ENCODE peak calls at places on chromosomes 1 and 21, in four cellular contexts. One of them, this sample, is unnamed.
A peak's percentile ranks its signal among the peaks of the same experiment; 100 is the strongest.

GRCh38 chr1:22122273-22123070 is 20.4 kb downstream of the WNT4 start:
- DNase-seq in stomach: no peak
- DNase-seq in WERI-Rb-1: no peak
- DNase-seq in ovary: no peak
- DNase-seq in this sample: no peak

GRCh38 chr21:28801906-28802305 is 190.8 kb downstream of the LTN1 start:
- DNase-seq in stomach: no peak
- DNase-seq in WERI-Rb-1: no peak
- DNase-seq in ovary: no peak
- DNase-seq in this sample: no peak

GRCh38 chr21:34558166-34558565 is 46.2 kb upstream of the KCNE1 start:
- DNase-seq in stomach: no peak
- DNase-seq in WERI-Rb-1: no peak
- DNase-seq in ovary: no peak
- DNase-seq in this sample: no peak

GRCh38 chr1:41880261-41880660 is 38.5 kb downstream of the HIVEP3 start:
- DNase-seq in stomach: no peak
- DNase-seq in WERI-Rb-1: no peak
- DNase-seq in ovary: no peak
- DNase-seq in this sample: no peak

GRCh38 chr21:37986751-37987399 is 70.6 kb upstream of the KCNJ6 start:
- DNase-seq in stomach: no peak
- DNase-seq in WERI-Rb-1: no peak
- DNase-seq in ovary: no peak
- DNase-seq in this sample: no peak

GRCh38 chr1:94819945-94820746 is at the start of gene SLC44A3:
- DNase-seq in stomach: peak; percentile 71
- DNase-seq in WERI-Rb-1: peak; percentile 67
- DNase-seq in ovary: peak; percentile 70
- DNase-seq in this sample: no peak

GRCh38 chr1:80925130-80925780 is 875.5 kb upstream of the ADGRL2 start:
- DNase-seq in stomach: no peak
- DNase-seq in WERI-Rb-1: no peak
- DNase-seq in ovary: no peak
- DNase-seq in this sample: no peak

GRCh38 chr1:154609398-154610380 is 1.7 kb upstream of the ADAR start:
- DNase-seq in stomach: no peak
- DNase-seq in WERI-Rb-1: no peak
- DNase-seq in ovary: no peak
- DNase-seq in this sample: no peak

GRCh38 chr1:14442669-14443068 is 155.8 kb upstream of the KAZN start:
- DNase-seq in stomach: no peak
- DNase-seq in WERI-Rb-1: no peak
- DNase-seq in ovary: no peak
- DNase-seq in this sample: no peak

GRCh38 chr1:8174807-8175206 is 143.1 kb upstream of the SLC45A1 start:
- DNase-seq in stomach: peak; percentile 44
- DNase-seq in WERI-Rb-1: no peak
- DNase-seq in ovary: no peak
- DNase-seq in this sample: no peak

GRCh38 chr1:46043491-46044017 is 88.9 kb downstream of the PIK3R3 start:
- DNase-seq in stomach: no peak
- DNase-seq in WERI-Rb-1: no peak
- DNase-seq in ovary: no peak
- DNase-seq in this sample: no peak

GRCh38 chr1:202810615-202811295 is at the start of gene PCAT6:
- DNase-seq in stomach: peak; percentile 97
- DNase-seq in WERI-Rb-1: peak; percentile 100
- DNase-seq in ovary: peak; percentile 95
- DNase-seq in this sample: peak; percentile 97

GRCh38 chr1:6884652-6885153 is 99.4 kb downstream of the CAMTA1 start:
- DNase-seq in stomach: no peak
- DNase-seq in WERI-Rb-1: no peak
- DNase-seq in ovary: no peak
- DNase-seq in this sample: no peak
- H3K9me3 ChIP-seq in stomach: no peaks in the 10 kb centered on the region
- H3K9me3 ChIP-seq in WERI-Rb-1: no peaks in the 10 kb centered on the region
- H3K9me3 ChIP-seq in ovary: no peaks in the 10 kb centered on the region
- H3K9me3 ChIP-seq in this sample: no peaks in the 10 kb centered on the region

GRCh38 chr1:109994654-109995053 is 10.1 kb downstream of the AHCYL1 start:
- DNase-seq in stomach: no peak
- DNase-seq in WERI-Rb-1: no peak
- DNase-seq in ovary: no peak
- DNase-seq in this sample: no peak
- H3K36me3 ChIP-seq in stomach: peaks cover 15% of the 10 kb centered on the region
- H3K36me3 ChIP-seq in WERI-Rb-1: peaks cover 18% of the 10 kb centered on the region
- H3K36me3 ChIP-seq in ovary: no peaks in the 10 kb centered on the region
- H3K36me3 ChIP-seq in this sample: peaks cover 7% of the 10 kb centered on the region

GRCh38 chr1:193418745-193419058 is 232.3 kb upstream of the B3GALT2 start:
- DNase-seq in stomach: no peak
- DNase-seq in WERI-Rb-1: no peak
- DNase-seq in ovary: no peak
- DNase-seq in this sample: no peak
- H3K4me3 ChIP-seq in stomach: peak overlapping the region; percentile 27
- H3K4me3 ChIP-seq in WERI-Rb-1: no peak overlapping the region
- H3K4me3 ChIP-seq in ovary: peak overlapping the region; percentile 28
- H3K4me3 ChIP-seq in this sample: peak overlapping the region; percentile 26

DNA sequence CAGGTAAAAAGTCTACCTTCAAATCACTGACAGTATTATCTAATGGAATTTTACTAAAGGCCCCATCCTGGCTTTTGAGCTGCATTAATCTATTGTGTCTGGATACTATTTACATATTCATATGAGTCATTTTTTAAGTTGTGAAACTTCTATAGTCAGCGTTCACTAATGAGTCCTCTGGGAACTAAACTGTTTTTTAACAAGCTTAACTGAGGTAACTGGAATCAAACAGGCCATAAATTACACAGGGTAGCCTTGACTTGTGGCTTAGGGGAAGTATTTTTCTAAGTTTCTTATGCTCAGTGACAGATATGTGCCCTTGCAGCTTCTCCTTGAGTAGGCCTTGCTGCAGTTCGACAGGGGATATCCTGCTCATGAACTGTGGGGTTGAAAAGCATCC is 68.8 kb downstream of the JMJD4 start:
- DNase-seq in stomach: no peak
- DNase-seq in WERI-Rb-1: no peak
- DNase-seq in ovary: no peak
- DNase-seq in this sample: no peak
- H3K9me3 ChIP-seq in stomach: peaks cover 99% of the 10 kb centered on the region
- H3K9me3 ChIP-seq in WERI-Rb-1: no peaks in the 10 kb centered on the region
- H3K9me3 ChIP-seq in ovary: peaks cover 3% of the 10 kb centered on the region
- H3K9me3 ChIP-seq in this sample: peaks cover 24% of the 10 kb centered on the region

GRCh38 chr1:26701995-26702679 is 6.3 kb downstream of the ARID1A start:
- DNase-seq in stomach: no peak
- DNase-seq in WERI-Rb-1: no peak
- DNase-seq in ovary: no peak
- DNase-seq in this sample: no peak
- H3K36me3 ChIP-seq in stomach: no peaks in the 10 kb centered on the region
- H3K36me3 ChIP-seq in WERI-Rb-1: peaks cover 51% of the 10 kb centered on the region
- H3K36me3 ChIP-seq in ovary: no peaks in the 10 kb centered on the region
- H3K36me3 ChIP-seq in this sample: peaks cover 10% of the 10 kb centered on the region

This sample was measured in SJCRH30.